ENCODE peak calls at places on chromosome 17, in four cellular contexts. One of them, this sample, is unnamed.

GRCh38 chr17:61331886-61332285 is 67.8 kb upstream of the TBX2 start:
- DNase-seq in GM13977: no peak
- DNase-seq in left lung: no peak
- DNase-seq in A549: no peak
- DNase-seq in this sample: no peak

GRCh38 chr17:9381068-9381467 is 194.6 kb downstream of the STX8 start:
- DNase-seq in GM13977: no peak
- DNase-seq in left lung: no peak
- DNase-seq in A549: no peak
- DNase-seq in this sample: no peak

GRCh38 chr17:50265690-50266306 is 8.5 kb upstream of the TMEM92 start:
- DNase-seq in GM13977: no peak
- DNase-seq in left lung: no peak
- DNase-seq in A549: no peak
- DNase-seq in this sample: peak; percentile 5

GRCh38 chr17:14664511-14664910 is 363.6 kb downstream of the HS3ST3B1 start:
- DNase-seq in GM13977: no peak
- DNase-seq in left lung: no peak
- DNase-seq in A549: no peak
- DNase-seq in this sample: no peak

GRCh38 chr17:68293490-68294195 is 2.3 kb downstream of the ARSG start:
- DNase-seq in GM13977: no peak
- DNase-seq in left lung: no peak
- DNase-seq in A549: no peak
- DNase-seq in this sample: no peak

GRCh38 chr17:45382226-45382625 is 50.4 kb downstream of the ARHGAP27 start:
- DNase-seq in GM13977: no peak
- DNase-seq in left lung: no peak
- DNase-seq in A549: no peak
- DNase-seq in this sample: no peak

GRCh38 chr17:14245002-14245401 is 8.3 kb upstream of the CDRT15 start:
- DNase-seq in GM13977: no peak
- DNase-seq in left lung: no peak
- DNase-seq in A549: no peak
- DNase-seq in this sample: no peak

GRCh38 chr17:49497147-49498036 is 2.3 kb downstream of the NGFR start:
- DNase-seq in GM13977: no peak
- DNase-seq in left lung: peak; percentile 77
- DNase-seq in A549: peak; percentile 48
- DNase-seq in this sample: no peak

GRCh38 chr17:46818319-46818928 is at the start of gene WNT3:
- DNase-seq in GM13977: peak; percentile 85
- DNase-seq in left lung: peak; percentile 83
- DNase-seq in A549: no peak
- DNase-seq in this sample: peak; percentile 79

GRCh38 chr17:3913531-3914318 is 2.5 kb downstream of the P2RX1 start:
- DNase-seq in GM13977: peak; percentile 90
- DNase-seq in left lung: peak; percentile 96
- DNase-seq in A549: peak; percentile 91
- DNase-seq in this sample: peak; percentile 88

GRCh38 chr17:42618442-42619150 is 9.1 kb downstream of the TUBG1 start:
- DNase-seq in GM13977: peak; percentile 78
- DNase-seq in left lung: no peak
- DNase-seq in A549: peak; percentile 58
- DNase-seq in this sample: peak; percentile 79

GRCh38 chr17:17375826-17376225 is 72.7 kb downstream of the NT5M start:
- DNase-seq in GM13977: no peak
- DNase-seq in left lung: no peak
- DNase-seq in A549: no peak
- DNase-seq in this sample: no peak

GRCh38 chr17:36703860-36704266 is 102.5 kb downstream of the MRM1 start:
- DNase-seq in GM13977: peak; percentile 52
- DNase-seq in left lung: no peak
- DNase-seq in A549: peak; percentile 51
- DNase-seq in this sample: peak; percentile 42

GRCh38 chr17:63881935-63882601 is at the start of gene GH2:
- DNase-seq in GM13977: peak; percentile 85
- DNase-seq in left lung: no peak
- DNase-seq in A549: peak; percentile 91
- DNase-seq in this sample: peak; percentile 78

GRCh38 chr17:20096430-20096829 is 87.3 kb downstream of the SPECC1 start:
- DNase-seq in GM13977: no peak
- DNase-seq in left lung: no peak
- DNase-seq in A549: no peak
- DNase-seq in this sample: no peak

GRCh38 chr17:77957869-77958715 is at the start of gene TNRC6C:
- DNase-seq in GM13977: peak; percentile 99
- DNase-seq in left lung: peak; percentile 99
- DNase-seq in A549: peak; percentile 100
- DNase-seq in this sample: peak; percentile 100
- TF ChIP-seq CTCF in GM13977: no peak
- TF ChIP-seq CTCF in left lung: no peak
- TF ChIP-seq CTCF in A549: peak; percentile 12
- TF ChIP-seq CTCF in this sample: no peak

GRCh38 chr17:57833597-57833939 is 16.3 kb downstream of the MRPS23 start:
- DNase-seq in GM13977: no peak
- DNase-seq in left lung: no peak
- DNase-seq in A549: no peak
- DNase-seq in this sample: no peak
- TF ChIP-seq CTCF in GM13977: no peak
- TF ChIP-seq CTCF in left lung: peak; percentile 32
- TF ChIP-seq CTCF in A549: no peak
- TF ChIP-seq CTCF in this sample: no peak

GRCh38 chr17:18962494-18962815 is 10.5 kb downstream of the SLC5A10 start:
- DNase-seq in GM13977: no peak
- DNase-seq in left lung: peak; percentile 49
- DNase-seq in A549: no peak
- DNase-seq in this sample: no peak

GRCh38 chr17:18960241-18960665 is 8.3 kb downstream of the SLC5A10 start:
- DNase-seq in GM13977: no peak
- DNase-seq in left lung: no peak
- DNase-seq in A549: no peak
- DNase-seq in this sample: no peak

GRCh38 chr17:18959845-18960240 is 7.9 kb downstream of the SLC5A10 start:
- DNase-seq in GM13977: no peak
- DNase-seq in left lung: no peak
- DNase-seq in A549: no peak
- DNase-seq in this sample: no peak

GRCh38 chr17:18961634-18962493 is 9.9 kb downstream of the SLC5A10 start:
- DNase-seq in GM13977: peak; percentile 74
- DNase-seq in left lung: peak; percentile 47
- DNase-seq in A549: peak; percentile 66
- DNase-seq in this sample: peak; percentile 72

DNA sequence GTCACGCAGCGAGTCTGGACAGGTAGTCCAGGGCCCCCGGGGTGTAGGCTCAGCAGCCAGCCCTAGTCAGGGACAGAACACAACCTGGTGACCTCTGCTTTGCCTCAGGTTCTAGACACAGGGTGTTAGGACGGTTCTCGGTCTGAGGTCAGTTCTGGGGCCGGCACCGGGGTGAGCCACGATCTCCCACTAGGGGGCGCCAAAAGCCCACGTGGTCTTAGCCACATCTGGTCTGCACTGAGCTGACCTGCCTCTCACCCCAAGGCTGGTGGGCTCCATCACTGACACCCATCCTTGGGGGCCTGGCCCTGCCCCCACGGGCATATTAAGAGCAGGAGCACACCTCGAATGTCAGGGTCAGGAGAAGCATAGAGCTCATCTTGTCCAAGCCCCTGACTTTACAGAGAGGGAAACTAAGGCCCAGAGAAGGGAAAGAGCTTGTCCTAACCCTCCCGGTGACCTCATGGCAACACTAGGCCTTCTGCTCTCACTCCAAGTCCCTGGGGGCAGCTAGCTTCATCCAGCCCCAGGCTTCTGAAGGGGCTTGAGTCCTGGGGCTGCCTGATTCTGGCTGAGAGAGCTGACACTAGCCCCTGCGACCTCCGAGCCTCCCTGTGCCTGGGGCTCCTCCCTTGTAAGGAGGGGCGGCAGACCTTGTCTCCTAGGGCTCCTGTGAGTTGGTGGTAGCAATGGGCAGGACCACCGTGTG is 9.0 kb downstream of the SLC5A10 start:
- DNase-seq in GM13977: peak; percentile 91
- DNase-seq in left lung: peak; percentile 95
- DNase-seq in A549: peak; percentile 90
- DNase-seq in this sample: peak; percentile 88
- TF ChIP-seq CTCF in GM13977: peak; percentile 88
- TF ChIP-seq CTCF in left lung: peak; percentile 95
- TF ChIP-seq CTCF in A549: peak; percentile 98
- TF ChIP-seq CTCF in this sample: peak; percentile 80

DNA sequence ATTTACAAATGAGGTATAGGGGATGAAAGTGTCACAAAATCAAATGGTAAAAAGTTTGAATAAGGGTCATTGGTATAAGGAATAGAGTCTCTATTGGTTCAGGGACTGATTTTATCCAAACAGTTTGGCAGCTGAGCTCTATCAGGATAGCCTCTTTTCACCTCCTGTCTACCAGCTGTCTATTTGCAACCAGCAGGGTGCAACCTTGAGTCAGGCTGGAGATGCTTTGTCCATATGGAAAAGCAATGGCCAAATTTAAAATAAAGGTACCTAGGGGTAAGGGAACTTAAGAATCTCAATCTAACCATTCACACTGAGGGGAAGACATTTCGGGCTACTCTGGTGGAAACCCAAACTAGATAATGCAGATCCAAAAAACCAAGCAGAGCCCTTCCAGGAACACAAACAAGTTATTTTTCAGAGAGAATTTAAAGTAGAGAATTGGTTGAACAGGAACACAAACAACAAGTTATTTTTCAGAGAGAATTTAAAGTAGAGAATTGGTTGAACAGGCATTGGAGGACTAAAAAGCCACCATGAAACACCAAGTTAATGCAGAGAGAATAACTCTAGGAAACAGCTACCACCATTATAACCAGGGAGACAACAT is 12.6 kb upstream of the CA10 start:
- DNase-seq in GM13977: no peak
- DNase-seq in left lung: no peak
- DNase-seq in A549: peak; percentile 10
- DNase-seq in this sample: no peak
- TF ChIP-seq CTCF in GM13977: peak; percentile 39
- TF ChIP-seq CTCF in left lung: no peak
- TF ChIP-seq CTCF in A549: peak; percentile 47
- TF ChIP-seq CTCF in this sample: no peak

GRCh38 chr17:5667871-5668270 is 83.6 kb upstream of the NLRP1 start:
- DNase-seq in GM13977: no peak
- DNase-seq in left lung: no peak
- DNase-seq in A549: no peak
- DNase-seq in this sample: no peak
- TF ChIP-seq CTCF in GM13977: no peak
- TF ChIP-seq CTCF in left lung: no peak
- TF ChIP-seq CTCF in A549: no peak
- TF ChIP-seq CTCF in this sample: no peak

DNA sequence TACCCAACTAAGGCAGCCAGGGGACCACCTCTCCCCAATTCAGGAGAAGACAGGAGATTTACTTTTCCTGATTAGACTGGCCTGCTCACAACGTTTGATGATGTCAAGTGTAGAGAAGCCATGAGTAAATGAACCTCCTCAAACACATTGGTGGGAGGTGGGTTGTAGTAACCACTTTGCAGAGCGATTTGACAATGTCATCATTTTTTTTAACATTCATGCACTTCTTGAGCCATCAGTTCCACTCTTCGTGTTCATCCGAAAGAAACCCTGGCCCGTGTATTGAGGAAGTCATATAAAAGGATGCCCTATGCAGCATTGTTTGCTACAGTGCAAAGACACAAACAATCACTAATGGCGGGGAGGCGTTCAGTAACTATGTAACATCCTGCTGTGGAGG is 5.5 kb upstream of the KRT19 start:
- DNase-seq in GM13977: no peak
- DNase-seq in left lung: no peak
- DNase-seq in A549: no peak
- DNase-seq in this sample: no peak
- TF ChIP-seq CTCF in GM13977: no peak
- TF ChIP-seq CTCF in left lung: no peak
- TF ChIP-seq CTCF in A549: no peak
- TF ChIP-seq CTCF in this sample: no peak

GRCh38 chr17:79414520-79415065 is 196.3 kb downstream of the RBFOX3 start:
- DNase-seq in GM13977: no peak
- DNase-seq in left lung: no peak
- DNase-seq in A549: no peak
- DNase-seq in this sample: no peak

GRCh38 chr17:79415365-79415764 is 195.5 kb downstream of the RBFOX3 start:
- DNase-seq in GM13977: no peak
- DNase-seq in left lung: no peak
- DNase-seq in A549: no peak
- DNase-seq in this sample: no peak

GRCh38 chr17:79412110-79412509 is 198.7 kb downstream of the RBFOX3 start:
- DNase-seq in GM13977: no peak
- DNase-seq in left lung: no peak
- DNase-seq in A549: no peak
- DNase-seq in this sample: no peak

GRCh38 chr17:79414063-79414462 is 196.8 kb downstream of the RBFOX3 start:
- DNase-seq in GM13977: no peak
- DNase-seq in left lung: no peak
- DNase-seq in A549: no peak
- DNase-seq in this sample: no peak

GRCh38 chr17:79413591-79413990 is 197.3 kb downstream of the RBFOX3 start:
- DNase-seq in GM13977: no peak
- DNase-seq in left lung: no peak
- DNase-seq in A549: no peak
- DNase-seq in this sample: no peak
- TF ChIP-seq CTCF in GM13977: no peak
- TF ChIP-seq CTCF in left lung: no peak
- TF ChIP-seq CTCF in A549: no peak
- TF ChIP-seq CTCF in this sample: no peak

GRCh38 chr17:35242158-35242804 is 591 bp upstream of the SLFN5 start:
- DNase-seq in GM13977: peak; percentile 87
- DNase-seq in left lung: peak; percentile 87
- DNase-seq in A549: peak; percentile 94
- DNase-seq in this sample: peak; percentile 91
- TF ChIP-seq CTCF in GM13977: peak; percentile 31
- TF ChIP-seq CTCF in left lung: peak; percentile 56
- TF ChIP-seq CTCF in A549: no peak
- TF ChIP-seq CTCF in this sample: no peak

DNA sequence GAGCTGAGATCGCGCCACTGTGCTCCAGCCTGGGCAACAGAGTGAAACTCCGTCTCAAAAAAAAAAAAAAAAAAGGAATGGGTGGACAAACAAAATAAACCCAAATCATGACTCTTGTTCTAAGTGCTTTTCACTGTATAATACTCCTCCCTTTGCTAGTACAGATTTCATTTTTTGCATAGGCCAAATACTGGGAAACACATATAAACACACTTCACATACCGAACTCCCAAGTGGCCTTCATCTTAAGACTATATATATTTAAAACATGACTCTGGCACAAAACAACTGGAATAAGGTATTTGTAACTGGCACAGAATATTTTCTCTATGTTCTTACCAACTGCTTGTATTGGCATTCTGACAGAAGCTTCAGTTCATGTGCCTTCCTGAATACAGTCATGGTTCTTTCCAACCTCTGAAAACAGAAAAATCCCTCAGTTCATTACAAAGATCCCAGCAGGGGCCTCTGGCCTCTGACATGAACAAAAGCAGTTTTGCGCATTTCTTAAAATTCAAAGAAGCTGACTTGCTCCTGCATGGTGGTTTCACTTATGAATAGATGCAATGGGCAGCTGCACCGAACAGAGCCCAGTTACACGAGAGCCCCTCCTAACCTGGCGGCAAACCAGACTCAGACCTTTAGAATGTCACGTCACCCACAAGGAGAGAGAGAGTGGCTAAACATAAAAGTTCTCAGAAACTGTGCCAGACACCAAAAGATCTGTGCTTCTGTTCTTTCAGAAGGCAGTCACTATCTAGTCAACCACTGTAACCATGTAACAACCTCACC is 19.1 kb upstream of the COPRS start:
- DNase-seq in GM13977: no peak
- DNase-seq in left lung: no peak
- DNase-seq in A549: no peak
- DNase-seq in this sample: no peak
- TF ChIP-seq CTCF in GM13977: no peak
- TF ChIP-seq CTCF in left lung: no peak
- TF ChIP-seq CTCF in A549: no peak
- TF ChIP-seq CTCF in this sample: no peak

This sample was measured in GM20000.